ENCODE peak calls at places on chromosomes 12 and 14, in five cellular contexts. N is GM03348; Q is NCI-H524 treated with DMSO at 0.1 percent for 48 hours; X is central memory CD4-positive, alpha-beta T cell; U is MV-4-11. A is an unnamed sample.

GRCh38 chr12:89692442-89692841 is 16.2 kb downstream of the ATP2B1 start:
- DNase-seq in Q (no peak), X (no peak), N (no peak), U (no peak), A (no peak)

GRCh38 chr12:76030378-76031080 is 1.0 kb downstream of the PHLDA1 start:
- DNase-seq in X (peak; percentile 63), U (peak; percentile 34), N (peak; percentile 41), Q (no peak), A (peak; percentile 70)

GRCh38 chr12:122932207-122932606 is 34.1 kb downstream of the ABCB9 start:
- DNase-seq in N (no peak), X (no peak), U (no peak), Q (no peak), A (no peak)

GRCh38 chr14:101370593-101371569 is 190.4 kb upstream of the DIO3 start:
- DNase-seq in N (no peak), U (no peak), X (no peak), Q (no peak), A (peak; percentile 47)

GRCh38 chr12:27652174-27652763 is 44.0 kb upstream of the REP15 start:
- DNase-seq in X (peak; percentile 32), Q (peak; percentile 8), N (peak; percentile 82), U (no peak), A (no peak)

GRCh38 chr14:68729556-68729955 is 63.3 kb downstream of the ZFP36L1 start:
- DNase-seq in U (no peak), Q (no peak), N (no peak), X (no peak), A (no peak)

GRCh38 chr14:84003316-84003715 is 1526.6 kb upstream of the FLRT2 start:
- DNase-seq in Q (no peak), X (no peak), N (no peak), U (no peak), A (no peak)

GRCh38 chr14:56857206-56857605 is 46.9 kb upstream of the OTX2 start:
- DNase-seq in Q (no peak), U (no peak), N (no peak), X (no peak), A (no peak)

GRCh38 chr14:104353921-104354701 is 215.7 kb downstream of the KIF26A start:
- DNase-seq in Q (no peak), X (no peak), N (no peak), U (no peak), A (peak; percentile 36)